ENCODE peak calls at places on chromosome 2, in six cellular contexts. N is activated CD4-positive, alpha-beta T cell treated with anti-CD3 and anti-CD28 coated beads for 1 hour; C is cardiac fibroblast; J is posterior cingulate gyrus; A is NCI-H1436; W is astrocyte of the spinal cord. O is an unnamed sample.

GRCh38 chr2:141595531-141595930 is 535.3 kb downstream of the LRP1B start:
- DNase-seq in C (no peak), W (no peak), N (no peak), A (no peak), J (no peak), O (no peak)

GRCh38 chr2:157936464-157936863 is 60.3 kb upstream of the ACVR1 start:
- DNase-seq in C (no peak), J (no peak), W (no peak), N (no peak), A (no peak), O (no peak)

GRCh38 chr2:203650860-203651613 is 55.4 kb upstream of the CD28 start:
- DNase-seq in W (peak), A (peak), C (peak), J (no peak), N (no peak), O (peak)

GRCh38 chr2:143705108-143705686 is 576.0 kb downstream of the ARHGAP15 start:
- DNase-seq in A (no peak), W (peak), N (no peak), J (no peak), C (peak), O (no peak)

GRCh38 chr2:158414538-158414937 is 42.0 kb downstream of the CCDC148 start:
- DNase-seq in W (peak), C (peak), A (no peak), N (no peak), J (no peak), O (no peak)

GRCh38 chr2:138610201-138610945 is 108.8 kb downstream of the SPOPL start:
- DNase-seq in A (no peak), W (no peak), N (no peak), J (no peak), C (no peak), O (no peak)

GRCh38 chr2:66582364-66582974 is 147.5 kb downstream of the MEIS1 start:
- DNase-seq in W (no peak), A (no peak), J (no peak), N (no peak), C (no peak), O (no peak)

GRCh38 chr2:158940356-158940755 is 28.1 kb upstream of the TANC1 start:
- DNase-seq in J (no peak), A (no peak), W (no peak), N (no peak), C (no peak), O (no peak)

GRCh38 chr2:232432598-232433184 is 23.3 kb upstream of the ALPI start:
- DNase-seq in W (no peak), A (no peak), N (no peak), J (no peak), C (no peak), O (no peak)

GRCh38 chr2:96413067-96413722 is 77.6 kb downstream of the NCAPH start:
- DNase-seq in A (no peak), W (peak), C (peak), J (no peak), N (no peak), O (no peak)

GRCh38 chr2:218125626-218126080 is at the start of gene CXCR2:
- DNase-seq in N (no peak), J (no peak), W (no peak), C (no peak), A (no peak), O (no peak)

GRCh38 chr2:228048838-228049490 is 132.5 kb downstream of the SPHKAP start:
- DNase-seq in C (peak), A (peak), N (no peak), W (peak), J (no peak), O (peak)

GRCh38 chr2:233221378-233222063 is 30.0 kb upstream of the ATG16L1 start:
- DNase-seq in W (no peak), A (no peak), J (no peak), C (peak), N (no peak), O (no peak)

GRCh38 chr2:129803067-129803466 is 176.4 kb upstream of the RAB6C start:
- DNase-seq in C (no peak), J (no peak), N (no peak), A (no peak), W (peak), O (peak)

GRCh38 chr2:215931256-215931903 is 82.0 kb downstream of the MREG start:
- DNase-seq in J (peak), C (peak), W (peak), N (peak), A (peak), O (peak)

GRCh38 chr2:187658952-187659525 is 104.8 kb upstream of the TFPI start:
- DNase-seq in W (peak), J (no peak), A (no peak), C (peak), N (no peak), O (no peak)

GRCh38 chr2:223228871-223229270 is 176.9 kb downstream of the KCNE4 start:
- DNase-seq in A (no peak), N (no peak), J (no peak), W (no peak), C (no peak), O (no peak)

GRCh38 chr2:122139739-122140138 is 384.3 kb downstream of the TSN start:
- DNase-seq in A (no peak), W (no peak), C (no peak), J (no peak), N (no peak), O (no peak)

GRCh38 chr2:46389417-46389916 is 89.9 kb upstream of the TMEM247 start:
- DNase-seq in J (no peak), W (no peak), A (no peak), C (peak), N (no peak), O (no peak)

GRCh38 chr2:24613154-24613814 is 122.2 kb downstream of the NCOA1 start:
- DNase-seq in C (peak), A (peak), J (no peak), W (peak), N (no peak), O (no peak)

GRCh38 chr2:22375094-22375493 is 1009.9 kb upstream of the KLHL29 start:
- DNase-seq in J (no peak), N (no peak), A (no peak), C (no peak), W (no peak), O (no peak)

GRCh38 chr2:30226144-30227032 is 4.9 kb upstream of the LBH start:
- DNase-seq in C (peak), J (no peak), W (peak), A (no peak), N (no peak), O (no peak)

GRCh38 chr2:27042159-27042661 is 9.3 kb upstream of the AGBL5 start:
- DNase-seq in C (no peak), N (no peak), A (no peak), J (no peak), W (no peak), O (no peak)

GRCh38 chr2:75432761-75433361 is 127.9 kb downstream of the EVA1A start:
- DNase-seq in W (peak), A (no peak), N (no peak), C (no peak), J (no peak), O (no peak)

GRCh38 chr2:173467751-173468150 is 113.1 kb downstream of the CDCA7 start:
- DNase-seq in C (no peak), N (no peak), W (no peak), J (no peak), A (no peak), O (no peak)

GRCh38 chr2:212936572-212936971 is 214.8 kb downstream of the IKZF2 start:
- DNase-seq in J (no peak), C (no peak), A (no peak), N (no peak), W (no peak), O (no peak)

GRCh38 chr2:238462782-238463396 is 36.2 kb downstream of the ASB1 start:
- DNase-seq in W (peak), A (no peak), C (peak), J (no peak), N (no peak), O (no peak)

GRCh38 chr2:164542584-164543021 is 78.7 kb downstream of the GRB14 start:
- DNase-seq in A (no peak), W (peak), N (no peak), C (peak), J (no peak), O (no peak)

O was measured in NCI-H1930.